ENCODE peak calls at places on chromosomes 7 and 10, in four cellular contexts. One of them, this sample, is unnamed.

GRCh38 chr7:94907026-94907419 is 371 bp upstream of the PPP1R9A start:
- DNase-seq in GM12878: no peak
- DNase-seq in AG08395: no peak
- DNase-seq in spleen: no peak
- DNase-seq in this sample: peak

GRCh38 chr7:55278321-55278720 is 86.8 kb upstream of the LANCL2 start:
- DNase-seq in spleen: no peak
- DNase-seq in AG08395: no peak
- DNase-seq in GM12878: no peak
- DNase-seq in this sample: no peak

GRCh38 chr7:159065852-159066480 is 78.7 kb downstream of the VIPR2 start:
- DNase-seq in spleen: no peak
- DNase-seq in AG08395: no peak
- DNase-seq in GM12878: no peak
- DNase-seq in this sample: no peak

GRCh38 chr7:111384065-111384891 is 178.0 kb downstream of the IMMP2L start:
- DNase-seq in GM12878: no peak
- DNase-seq in AG08395: peak
- DNase-seq in spleen: no peak
- DNase-seq in this sample: peak

GRCh38 chr10:126504051-126504760 is 115.9 kb upstream of the ADAM12 start:
- DNase-seq in spleen: no peak
- DNase-seq in AG08395: peak
- DNase-seq in GM12878: no peak
- DNase-seq in this sample: peak

GRCh38 chr7:88791891-88792290 is 3.6 kb downstream of the TEX47 start:
- DNase-seq in spleen: no peak
- DNase-seq in AG08395: no peak
- DNase-seq in GM12878: no peak
- DNase-seq in this sample: no peak

GRCh38 chr7:2444476-2444875 is 31.7 kb downstream of the GRIFIN start:
- DNase-seq in GM12878: no peak
- DNase-seq in spleen: no peak
- DNase-seq in AG08395: peak
- DNase-seq in this sample: no peak

GRCh38 chr7:55474944-55475911 is 97.1 kb downstream of the VOPP1 start:
- DNase-seq in GM12878: no peak
- DNase-seq in AG08395: no peak
- DNase-seq in spleen: peak
- DNase-seq in this sample: no peak

GRCh38 chr7:149654588-149654987 is 118.8 kb downstream of the ZNF467 start:
- DNase-seq in spleen: no peak
- DNase-seq in GM12878: no peak
- DNase-seq in AG08395: no peak
- DNase-seq in this sample: no peak